ENCODE peak calls at places on chromosomes 5 and 9, in four cellular contexts. N is NCI-H774, E is NCI-H460, L is astrocyte of the hippocampus. Q is an unnamed sample.
A peak's percentile ranks its signal among the peaks of the same experiment; 100 is the strongest.

GRCh38 chr5:54904425-54904824 is 81.0 kb downstream of the ESM1 start:
- DNase-seq in L (peak; percentile 72), E (peak; percentile 24), N (no peak), Q (no peak)

GRCh38 chr9:75591972-75592371 is 298.5 kb upstream of the PCSK5 start:
- DNase-seq in E (no peak), L (peak; percentile 2), N (no peak), Q (no peak)

GRCh38 chr5:150607991-150608390 is 32.5 kb upstream of the SYNPO start:
- DNase-seq in N (no peak), L (no peak), E (no peak), Q (no peak)

GRCh38 chr5:73392775-73393174 is 55.8 kb downstream of the FOXD1 start:
- DNase-seq in E (no peak), L (no peak), N (no peak), Q (no peak)

GRCh38 chr9:131625848-131626670 is 80.7 kb downstream of the PRRT1B start:
- DNase-seq in E (no peak), N (no peak), L (no peak), Q (no peak)

GRCh38 chr5:27944471-27944870 is 906.1 kb upstream of the CDH9 start:
- DNase-seq in N (no peak), L (peak; percentile 40), E (no peak), Q (no peak)

GRCh38 chr5:90293931-90294330 is 115.6 kb downstream of the CETN3 start:
- DNase-seq in E (no peak), L (peak; percentile 94), N (no peak), Q (no peak)

GRCh38 chr9:34690983-34691382 is at the start of gene CCL19:
- DNase-seq in N (no peak), E (no peak), L (no peak), Q (no peak)

GRCh38 chr5:87245451-87245850 is 22.2 kb upstream of the RASA1 start:
- DNase-seq in L (no peak), E (no peak), N (no peak), Q (no peak)

GRCh38 chr5:180157866-180158265 is 51.1 kb downstream of the RASGEF1C start:
- DNase-seq in L (no peak), E (no peak), N (no peak), Q (no peak)

GRCh38 chr5:55926476-55926875 is 68.3 kb downstream of the IL6ST start:
- DNase-seq in L (no peak), N (no peak), E (no peak), Q (no peak)

GRCh38 chr5:13003457-13003856 is 941.0 kb downstream of the DNAH5 start:
- DNase-seq in N (no peak), E (no peak), L (no peak), Q (no peak)

GRCh38 chr5:157161996-157162395 is 4.1 kb downstream of the GARIN3 start:
- DNase-seq in N (no peak), E (no peak), L (no peak), Q (no peak)

GRCh38 chr9:2657427-2657826 is 35.8 kb downstream of the VLDLR start:
- DNase-seq in L (no peak), N (no peak), E (no peak), Q (no peak)

GRCh38 chr5:61270510-61271165 is 61.4 kb upstream of the ZSWIM6 start:
- DNase-seq in N (no peak), L (no peak), E (no peak), Q (no peak)

GRCh38 chr5:160105686-160106085 is 13.6 kb downstream of the PWWP2A start:
- DNase-seq in N (no peak), L (peak; percentile 14), E (no peak), Q (no peak)

GRCh38 chr5:153460421-153460820 is 30.0 kb upstream of the GRIA1 start:
- DNase-seq in L (no peak), N (no peak), E (no peak), Q (no peak)

GRCh38 chr9:3436629-3437028 is 89.2 kb downstream of the RFX3 start:
- DNase-seq in L (no peak), E (no peak), N (no peak), Q (no peak)

Q was measured in SHP77 treated with DMSO at 0.1 percent for 48 hours.